ENCODE peak calls at places on chromosome 22, in ten cellular contexts. One of them, this sample, is unnamed.

GRCh38 chr22:26589367-26589844 is 526 bp downstream of the TPST2 start:
- DNase-seq in COR-L47: no peak
- DNase-seq in T-cell: no peak
- DNase-seq in iPS-NIHi11: no peak
- DNase-seq in stimulated activated CD8-positive, alpha-beta memory T cell treated with anti-CD3 and anti-CD28 coated beads, Interleukin-7, amount 100 ng/mL, for 48 hours: no peak
- DNase-seq in GOT3: no peak
- DNase-seq in activated CD4-positive, alpha-beta T cell treated with anti-CD3 and anti-CD28 coated beads, Interleukin-2, amount 10 ng/mL, durations not matched to agents 24 days and 14 days: peak
- DNase-seq in GM20000: peak
- DNase-seq in A172: no peak
- DNase-seq in keratinocyte: no peak
- DNase-seq in this sample: peak

GRCh38 chr22:41799486-41800347 is 762 bp upstream of the CCDC134 start:
- DNase-seq in COR-L47: no peak
- DNase-seq in keratinocyte: no peak
- DNase-seq in GOT3: no peak
- DNase-seq in GM20000: peak
- DNase-seq in stimulated activated CD8-positive, alpha-beta memory T cell treated with anti-CD3 and anti-CD28 coated beads, Interleukin-7, amount 100 ng/mL, for 48 hours: no peak
- DNase-seq in iPS-NIHi11: peak
- DNase-seq in T-cell: no peak
- DNase-seq in A172: no peak
- DNase-seq in activated CD4-positive, alpha-beta T cell treated with anti-CD3 and anti-CD28 coated beads, Interleukin-2, amount 10 ng/mL, durations not matched to agents 24 days and 14 days: peak
- DNase-seq in this sample: peak

GRCh38 chr22:19750666-19751490 is 9.7 kb upstream of the TBX1 start:
- DNase-seq in keratinocyte: no peak
- DNase-seq in GOT3: no peak
- DNase-seq in iPS-NIHi11: no peak
- DNase-seq in GM20000: no peak
- DNase-seq in COR-L47: no peak
- DNase-seq in A172: peak
- DNase-seq in stimulated activated CD8-positive, alpha-beta memory T cell treated with anti-CD3 and anti-CD28 coated beads, Interleukin-7, amount 100 ng/mL, for 48 hours: no peak
- DNase-seq in T-cell: no peak
- DNase-seq in activated CD4-positive, alpha-beta T cell treated with anti-CD3 and anti-CD28 coated beads, Interleukin-2, amount 10 ng/mL, durations not matched to agents 24 days and 14 days: no peak
- DNase-seq in this sample: no peak

GRCh38 chr22:41330169-41330568 is 28.8 kb downstream of the ZC3H7B start:
- DNase-seq in keratinocyte: no peak
- DNase-seq in stimulated activated CD8-positive, alpha-beta memory T cell treated with anti-CD3 and anti-CD28 coated beads, Interleukin-7, amount 100 ng/mL, for 48 hours: no peak
- DNase-seq in GOT3: no peak
- DNase-seq in COR-L47: no peak
- DNase-seq in T-cell: no peak
- DNase-seq in GM20000: no peak
- DNase-seq in activated CD4-positive, alpha-beta T cell treated with anti-CD3 and anti-CD28 coated beads, Interleukin-2, amount 10 ng/mL, durations not matched to agents 24 days and 14 days: no peak
- DNase-seq in A172: no peak
- DNase-seq in iPS-NIHi11: no peak
- DNase-seq in this sample: no peak

GRCh38 chr22:33922268-33922667 is 2.0 kb upstream of the LARGE1 start:
- DNase-seq in A172: no peak
- DNase-seq in COR-L47: no peak
- DNase-seq in GM20000: no peak
- DNase-seq in stimulated activated CD8-positive, alpha-beta memory T cell treated with anti-CD3 and anti-CD28 coated beads, Interleukin-7, amount 100 ng/mL, for 48 hours: no peak
- DNase-seq in activated CD4-positive, alpha-beta T cell treated with anti-CD3 and anti-CD28 coated beads, Interleukin-2, amount 10 ng/mL, durations not matched to agents 24 days and 14 days: peak
- DNase-seq in GOT3: no peak
- DNase-seq in keratinocyte: no peak
- DNase-seq in T-cell: no peak
- DNase-seq in iPS-NIHi11: peak
- DNase-seq in this sample: peak

GRCh38 chr22:48536691-48537591 is 1290.7 kb downstream of the BRD1 start:
- DNase-seq in keratinocyte: no peak
- DNase-seq in GM20000: no peak
- DNase-seq in COR-L47: no peak
- DNase-seq in activated CD4-positive, alpha-beta T cell treated with anti-CD3 and anti-CD28 coated beads, Interleukin-2, amount 10 ng/mL, durations not matched to agents 24 days and 14 days: no peak
- DNase-seq in A172: no peak
- DNase-seq in stimulated activated CD8-positive, alpha-beta memory T cell treated with anti-CD3 and anti-CD28 coated beads, Interleukin-7, amount 100 ng/mL, for 48 hours: no peak
- DNase-seq in T-cell: no peak
- DNase-seq in GOT3: no peak
- DNase-seq in iPS-NIHi11: no peak
- DNase-seq in this sample: no peak

GRCh38 chr22:35418088-35418487 is 18.1 kb downstream of the MCM5 start:
- DNase-seq in stimulated activated CD8-positive, alpha-beta memory T cell treated with anti-CD3 and anti-CD28 coated beads, Interleukin-7, amount 100 ng/mL, for 48 hours: no peak
- DNase-seq in activated CD4-positive, alpha-beta T cell treated with anti-CD3 and anti-CD28 coated beads, Interleukin-2, amount 10 ng/mL, durations not matched to agents 24 days and 14 days: no peak
- DNase-seq in COR-L47: no peak
- DNase-seq in T-cell: no peak
- DNase-seq in A172: no peak
- DNase-seq in iPS-NIHi11: no peak
- DNase-seq in GOT3: no peak
- DNase-seq in keratinocyte: no peak
- DNase-seq in GM20000: no peak
- DNase-seq in this sample: peak

GRCh38 chr22:47165338-47165931 is 403.0 kb downstream of the TBC1D22A start:
- DNase-seq in T-cell: no peak
- DNase-seq in A172: no peak
- DNase-seq in keratinocyte: no peak
- DNase-seq in GOT3: no peak
- DNase-seq in activated CD4-positive, alpha-beta T cell treated with anti-CD3 and anti-CD28 coated beads, Interleukin-2, amount 10 ng/mL, durations not matched to agents 24 days and 14 days: no peak
- DNase-seq in COR-L47: peak
- DNase-seq in GM20000: no peak
- DNase-seq in stimulated activated CD8-positive, alpha-beta memory T cell treated with anti-CD3 and anti-CD28 coated beads, Interleukin-7, amount 100 ng/mL, for 48 hours: no peak
- DNase-seq in iPS-NIHi11: no peak
- DNase-seq in this sample: no peak

GRCh38 chr22:46084943-46085830 is 65.1 kb upstream of the PPARA start:
- DNase-seq in GM20000: no peak
- DNase-seq in stimulated activated CD8-positive, alpha-beta memory T cell treated with anti-CD3 and anti-CD28 coated beads, Interleukin-7, amount 100 ng/mL, for 48 hours: no peak
- DNase-seq in activated CD4-positive, alpha-beta T cell treated with anti-CD3 and anti-CD28 coated beads, Interleukin-2, amount 10 ng/mL, durations not matched to agents 24 days and 14 days: no peak
- DNase-seq in iPS-NIHi11: no peak
- DNase-seq in keratinocyte: no peak
- DNase-seq in GOT3: peak
- DNase-seq in T-cell: no peak
- DNase-seq in COR-L47: peak
- DNase-seq in A172: no peak
- DNase-seq in this sample: peak